ENCODE peak calls at places on chromosome 1, in five cellular contexts. One of them, this sample, is unnamed.

GRCh38 chr1:168980180-168980579 is 126.3 kb upstream of the ATP1B1 start:
- DNase-seq in H1: no peak
- DNase-seq in HepG2: no peak
- DNase-seq in A549: no peak
- DNase-seq in IMR-90: no peak
- DNase-seq in this sample: no peak

GRCh38 chr1:212554401-212554800 is 54.2 kb upstream of the ATF3 start:
- DNase-seq in A549: no peak
- DNase-seq in HepG2: no peak
- DNase-seq in H1: no peak
- DNase-seq in IMR-90: peak; percentile 54
- DNase-seq in this sample: no peak

GRCh38 chr1:24385160-24385939 is 28.2 kb downstream of the STPG1 start:
- DNase-seq in IMR-90: peak; percentile 49
- DNase-seq in A549: peak; percentile 55
- DNase-seq in H1: peak; percentile 47
- DNase-seq in HepG2: no peak
- DNase-seq in this sample: no peak

GRCh38 chr1:97647776-97648175 is 273.1 kb downstream of the DPYD start:
- DNase-seq in IMR-90: peak; percentile 72
- DNase-seq in HepG2: no peak
- DNase-seq in H1: no peak
- DNase-seq in A549: no peak
- DNase-seq in this sample: no peak

GRCh38 chr1:206582537-206583460 is 29.5 kb downstream of the EIF2D start:
- DNase-seq in H1: no peak
- DNase-seq in HepG2: no peak
- DNase-seq in IMR-90: no peak
- DNase-seq in A549: no peak
- DNase-seq in this sample: no peak

GRCh38 chr1:180778782-180779398 is 133.8 kb upstream of the KIAA1614 start:
- DNase-seq in H1: no peak
- DNase-seq in A549: peak; percentile 28
- DNase-seq in HepG2: peak; percentile 28
- DNase-seq in IMR-90: no peak
- DNase-seq in this sample: peak; percentile 10

GRCh38 chr1:119859647-119860046 is 36.7 kb downstream of the ADAM30 start:
- DNase-seq in A549: peak; percentile 12
- DNase-seq in H1: no peak
- DNase-seq in HepG2: no peak
- DNase-seq in IMR-90: peak; percentile 89
- DNase-seq in this sample: no peak

GRCh38 chr1:1621173-1621661 is 5.9 kb downstream of the MIB2 start:
- DNase-seq in HepG2: no peak
- DNase-seq in H1: no peak
- DNase-seq in A549: no peak
- DNase-seq in IMR-90: no peak
- DNase-seq in this sample: no peak

GRCh38 chr1:17097787-17098186 is 21.5 kb downstream of the PADI2 start:
- DNase-seq in A549: no peak
- DNase-seq in H1: no peak
- DNase-seq in HepG2: no peak
- DNase-seq in IMR-90: no peak
- DNase-seq in this sample: no peak

GRCh38 chr1:107965112-107965991 is at the start of gene VAV3:
- DNase-seq in IMR-90: peak; percentile 10
- DNase-seq in HepG2: peak; percentile 50
- DNase-seq in H1: peak; percentile 73
- DNase-seq in A549: peak; percentile 67
- DNase-seq in this sample: peak; percentile 90

GRCh38 chr1:107966550-107966949 is 1.6 kb upstream of the VAV3 start:
- DNase-seq in H1: no peak
- DNase-seq in IMR-90: no peak
- DNase-seq in A549: no peak
- DNase-seq in HepG2: no peak
- DNase-seq in this sample: no peak

GRCh38 chr1:107963009-107963408 is 2.0 kb downstream of the VAV3 start:
- DNase-seq in HepG2: no peak
- DNase-seq in H1: no peak
- DNase-seq in A549: no peak
- DNase-seq in IMR-90: no peak
- DNase-seq in this sample: no peak

GRCh38 chr1:107963601-107964396 is 1.2 kb downstream of the VAV3 start:
- DNase-seq in A549: no peak
- DNase-seq in IMR-90: no peak
- DNase-seq in H1: no peak
- DNase-seq in HepG2: no peak
- DNase-seq in this sample: peak; percentile 23

GRCh38 chr1:107964397-107965111 is 426 bp downstream of the VAV3 start:
- DNase-seq in H1: no peak
- DNase-seq in HepG2: no peak
- DNase-seq in A549: peak; percentile 3
- DNase-seq in IMR-90: no peak
- DNase-seq in this sample: peak; percentile 7
- TF ChIP-seq RFX5 in H1: no peak
- TF ChIP-seq RFX5 in HepG2: no peak
- TF ChIP-seq RFX5 in A549: no peak
- TF ChIP-seq RFX5 in IMR-90: no peak
- TF ChIP-seq RFX5 in this sample: no peak

GRCh38 chr1:244896550-244896949 is 32.2 kb upstream of the HNRNPU start:
- DNase-seq in IMR-90: peak; percentile 94
- DNase-seq in HepG2: peak; percentile 52
- DNase-seq in A549: peak; percentile 59
- DNase-seq in H1: no peak
- DNase-seq in this sample: no peak
- TF ChIP-seq RFX5 in IMR-90: no peak
- TF ChIP-seq RFX5 in HepG2: no peak
- TF ChIP-seq RFX5 in A549: no peak
- TF ChIP-seq RFX5 in H1: no peak
- TF ChIP-seq RFX5 in this sample: no peak

GRCh38 chr1:66288048-66288447 is 245.9 kb upstream of the SGIP1 start:
- DNase-seq in IMR-90: no peak
- DNase-seq in HepG2: no peak
- DNase-seq in A549: no peak
- DNase-seq in H1: no peak
- DNase-seq in this sample: no peak
- TF ChIP-seq RFX5 in IMR-90: no peak
- TF ChIP-seq RFX5 in HepG2: no peak
- TF ChIP-seq RFX5 in A549: no peak
- TF ChIP-seq RFX5 in H1: no peak
- TF ChIP-seq RFX5 in this sample: no peak

GRCh38 chr1:63772876-63773275 is 941 bp upstream of the ROR1 start:
- DNase-seq in IMR-90: no peak
- DNase-seq in A549: no peak
- DNase-seq in HepG2: no peak
- DNase-seq in H1: no peak
- DNase-seq in this sample: no peak
- TF ChIP-seq RFX5 in IMR-90: no peak
- TF ChIP-seq RFX5 in A549: no peak
- TF ChIP-seq RFX5 in HepG2: no peak
- TF ChIP-seq RFX5 in H1: no peak
- TF ChIP-seq RFX5 in this sample: no peak

GRCh38 chr1:234772345-234773147 is 162.6 kb upstream of the IRF2BP2 start:
- DNase-seq in A549: peak; percentile 97
- DNase-seq in H1: peak; percentile 53
- DNase-seq in IMR-90: peak; percentile 99
- DNase-seq in HepG2: peak; percentile 93
- DNase-seq in this sample: no peak
- TF ChIP-seq RFX5 in A549: no peak
- TF ChIP-seq RFX5 in H1: no peak
- TF ChIP-seq RFX5 in IMR-90: no peak
- TF ChIP-seq RFX5 in HepG2: no peak
- TF ChIP-seq RFX5 in this sample: no peak

GRCh38 chr1:36305915-36306209 is 306 bp upstream of the SH3D21 start:
- DNase-seq in H1: no peak
- DNase-seq in A549: no peak
- DNase-seq in IMR-90: no peak
- DNase-seq in HepG2: no peak
- DNase-seq in this sample: no peak

GRCh38 chr1:36304970-36305914 is 926 bp upstream of the SH3D21 start:
- DNase-seq in IMR-90: no peak
- DNase-seq in H1: no peak
- DNase-seq in HepG2: peak; percentile 15
- DNase-seq in A549: no peak
- DNase-seq in this sample: no peak

GRCh38 chr1:36306902-36307456 is 811 bp downstream of the SH3D21 start:
- DNase-seq in H1: peak; percentile 88
- DNase-seq in HepG2: peak; percentile 90
- DNase-seq in IMR-90: peak; percentile 91
- DNase-seq in A549: peak; percentile 87
- DNase-seq in this sample: peak; percentile 99

GRCh38 chr1:36307601-36308330 is 1.6 kb downstream of the SH3D21 start:
- DNase-seq in HepG2: no peak
- DNase-seq in A549: no peak
- DNase-seq in H1: no peak
- DNase-seq in IMR-90: no peak
- DNase-seq in this sample: no peak

GRCh38 chr1:36306210-36306901 is at the start of gene SH3D21:
- DNase-seq in IMR-90: no peak
- DNase-seq in HepG2: peak; percentile 67
- DNase-seq in A549: peak; percentile 67
- DNase-seq in H1: peak; percentile 65
- DNase-seq in this sample: peak; percentile 59
- TF ChIP-seq RFX5 in IMR-90: no peak
- TF ChIP-seq RFX5 in HepG2: no peak
- TF ChIP-seq RFX5 in A549: no peak
- TF ChIP-seq RFX5 in H1: no peak
- TF ChIP-seq RFX5 in this sample: no peak

GRCh38 chr1:21541330-21541729 is 32.1 kb downstream of the ALPL start:
- DNase-seq in HepG2: no peak
- DNase-seq in IMR-90: no peak
- DNase-seq in A549: no peak
- DNase-seq in H1: no peak
- DNase-seq in this sample: no peak

GRCh38 chr1:21541835-21542234 is 32.6 kb downstream of the ALPL start:
- DNase-seq in A549: no peak
- DNase-seq in IMR-90: peak; percentile 76
- DNase-seq in HepG2: no peak
- DNase-seq in H1: no peak
- DNase-seq in this sample: no peak

GRCh38 chr1:21537932-21538630 is 28.9 kb downstream of the ALPL start:
- DNase-seq in H1: no peak
- DNase-seq in IMR-90: no peak
- DNase-seq in A549: no peak
- DNase-seq in HepG2: peak; percentile 91
- DNase-seq in this sample: no peak

GRCh38 chr1:21537511-21537931 is 28.3 kb downstream of the ALPL start:
- DNase-seq in A549: no peak
- DNase-seq in H1: no peak
- DNase-seq in HepG2: peak; percentile 60
- DNase-seq in IMR-90: no peak
- DNase-seq in this sample: no peak

GRCh38 chr1:21539933-21540332 is 30.7 kb downstream of the ALPL start:
- DNase-seq in IMR-90: no peak
- DNase-seq in A549: peak; percentile 47
- DNase-seq in H1: no peak
- DNase-seq in HepG2: peak; percentile 31
- DNase-seq in this sample: peak; percentile 82
- TF ChIP-seq RFX5 in IMR-90: no peak
- TF ChIP-seq RFX5 in A549: no peak
- TF ChIP-seq RFX5 in H1: no peak
- TF ChIP-seq RFX5 in HepG2: no peak
- TF ChIP-seq RFX5 in this sample: no peak

GRCh38 chr1:150311762-150312161 is 9.6 kb upstream of the PRPF3 start:
- DNase-seq in HepG2: no peak
- DNase-seq in A549: no peak
- DNase-seq in IMR-90: no peak
- DNase-seq in H1: no peak
- DNase-seq in this sample: no peak
- TF ChIP-seq RFX5 in HepG2: no peak
- TF ChIP-seq RFX5 in A549: no peak
- TF ChIP-seq RFX5 in IMR-90: no peak
- TF ChIP-seq RFX5 in H1: no peak
- TF ChIP-seq RFX5 in this sample: no peak

GRCh38 chr1:203507227-203507626 is 13.3 kb downstream of the OPTC start:
- DNase-seq in IMR-90: peak; percentile 16
- DNase-seq in HepG2: no peak
- DNase-seq in A549: no peak
- DNase-seq in H1: no peak
- DNase-seq in this sample: peak; percentile 56
- TF ChIP-seq RFX5 in IMR-90: no peak
- TF ChIP-seq RFX5 in HepG2: no peak
- TF ChIP-seq RFX5 in A549: no peak
- TF ChIP-seq RFX5 in H1: no peak
- TF ChIP-seq RFX5 in this sample: no peak

DNA sequence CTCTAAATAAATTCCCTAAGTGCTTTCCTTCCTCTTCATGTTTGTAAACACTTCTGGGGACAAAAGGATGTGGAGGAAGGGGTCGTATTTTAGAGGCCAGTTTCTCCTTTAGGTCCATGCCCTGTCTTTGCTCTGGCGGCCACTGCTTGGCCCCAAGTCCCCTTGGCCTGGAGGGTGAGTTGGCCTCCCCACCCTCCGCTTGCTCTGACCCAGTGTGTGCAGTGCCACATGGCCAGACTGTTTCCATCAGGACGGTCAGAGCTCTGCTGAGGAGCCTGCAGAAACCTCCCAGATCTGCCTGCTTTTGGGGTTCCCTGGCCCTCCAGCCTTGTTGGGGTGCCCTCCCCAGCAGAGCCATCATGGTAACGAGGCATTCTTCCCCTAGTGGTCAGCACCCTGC is 127.8 kb downstream of the CAMTA1 start:
- DNase-seq in A549: no peak
- DNase-seq in IMR-90: no peak
- DNase-seq in H1: no peak
- DNase-seq in HepG2: no peak
- DNase-seq in this sample: no peak
- TF ChIP-seq RFX5 in A549: no peak
- TF ChIP-seq RFX5 in IMR-90: no peak
- TF ChIP-seq RFX5 in H1: no peak
- TF ChIP-seq RFX5 in HepG2: no peak
- TF ChIP-seq RFX5 in this sample: no peak